ENCODE peak calls at places on chromosomes 5 and 9, in four cellular contexts. B is occipital lobe; O is COR-L47; R is CD8-positive, alpha-beta memory T cell. W is an unnamed sample.

GRCh38 chr5:1061916-1062315 is 49.9 kb downstream of the SLC12A7 start:
- DNase-seq in R (no peak), B (no peak), O (no peak), W (no peak)

GRCh38 chr9:115882911-115883310 is 270.7 kb upstream of the PAPPA start:
- DNase-seq in O (no peak), B (no peak), R (no peak), W (no peak)

GRCh38 chr5:126527892-126528291 is 67.1 kb downstream of the ALDH7A1 start:
- DNase-seq in R (no peak), O (no peak), B (no peak), W (no peak)

GRCh38 chr9:136339173-136339957 is 12.0 kb downstream of the GPSM1 start:
- DNase-seq in R (peak; percentile 18), B (no peak), O (no peak), W (no peak)

GRCh38 chr9:124869986-124870560 is 8.1 kb downstream of the ARPC5L start:
- DNase-seq in O (no peak), R (peak; percentile 75), B (no peak), W (peak; percentile 71)

GRCh38 chr5:179160584-179160983 is 100.4 kb downstream of the ZNF354C start:
- DNase-seq in O (no peak), R (no peak), B (no peak), W (no peak)

GRCh38 chr5:77272206-77272605 is 61.7 kb downstream of the PDE8B start:
- DNase-seq in O (no peak), B (no peak), R (no peak), W (no peak)

GRCh38 chr9:134966697-134967546 is 49.2 kb upstream of the FCN1 start:
- DNase-seq in O (no peak), R (no peak), B (no peak), W (no peak)

GRCh38 chr5:108966910-108967309 is 219.2 kb downstream of the FER start:
- DNase-seq in O (no peak), R (no peak), B (no peak), W (no peak)

GRCh38 chr5:171310334-171310815 is 1.3 kb downstream of the TLX3 start:
- DNase-seq in R (no peak), O (no peak), B (no peak), W (no peak)

GRCh38 chr5:67303356-67303755 is 106.8 kb upstream of the CD180 start:
- DNase-seq in B (no peak), O (no peak), R (no peak), W (no peak)

GRCh38 chr9:129554649-129555048 is 66.3 kb downstream of the C9orf50 start:
- DNase-seq in O (no peak), B (no peak), R (no peak), W (no peak)

GRCh38 chr5:137995747-137996123 is 37.1 kb downstream of the FAM13B start:
- DNase-seq in B (no peak), R (no peak), O (no peak), W (no peak)

W was measured in activated T-helper 2 cell treated with anti-CD3 and anti-CD28 coated beads, Interferon-gamma antibody, Interleukin-2, Interleukin-4, amounts not matched to agents 10 μg/mL and 5 μg/mL and 100 μg/mL, durations not matched to agents 14 hours and 24 hours and 36 hours.